ENCODE peak calls at places on chromosomes 12 and 14, in six cellular contexts. One of them, this sample, is unnamed.

GRCh38 chr12:22731231-22731630 is 106.3 kb downstream of the ETNK1 start:
- DNase-seq in ACHN: no peak
- DNase-seq in neural progenitor cell: no peak
- DNase-seq in SIG-M5: no peak
- DNase-seq in GM04504: no peak
- DNase-seq in HuH-7.5: no peak
- DNase-seq in this sample: no peak

GRCh38 chr12:21656931-21657335 is 709 bp downstream of the LDHB start:
- DNase-seq in ACHN: peak; percentile 57
- DNase-seq in neural progenitor cell: peak; percentile 31
- DNase-seq in SIG-M5: peak; percentile 18
- DNase-seq in GM04504: peak; percentile 10
- DNase-seq in HuH-7.5: no peak
- DNase-seq in this sample: peak; percentile 53

GRCh38 chr12:109255377-109255776 is 53.7 kb downstream of the FOXN4 start:
- DNase-seq in ACHN: peak; percentile 27
- DNase-seq in neural progenitor cell: peak; percentile 44
- DNase-seq in SIG-M5: no peak
- DNase-seq in GM04504: no peak
- DNase-seq in HuH-7.5: no peak
- DNase-seq in this sample: peak; percentile 79

GRCh38 chr12:95182868-95183415 is 34.3 kb downstream of the FGD6 start:
- DNase-seq in ACHN: peak; percentile 62
- DNase-seq in neural progenitor cell: no peak
- DNase-seq in SIG-M5: no peak
- DNase-seq in GM04504: no peak
- DNase-seq in HuH-7.5: no peak
- DNase-seq in this sample: no peak

GRCh38 chr12:31813305-31813704 is 84.5 kb upstream of the AMN1 start:
- DNase-seq in ACHN: no peak
- DNase-seq in neural progenitor cell: peak; percentile 53
- DNase-seq in SIG-M5: no peak
- DNase-seq in GM04504: no peak
- DNase-seq in HuH-7.5: no peak
- DNase-seq in this sample: peak; percentile 21

GRCh38 chr12:77608157-77608755 is 222.4 kb upstream of the NAV3 start:
- DNase-seq in ACHN: no peak
- DNase-seq in neural progenitor cell: no peak
- DNase-seq in SIG-M5: no peak
- DNase-seq in GM04504: peak; percentile 43
- DNase-seq in HuH-7.5: no peak
- DNase-seq in this sample: no peak

GRCh38 chr14:58488550-58488949 is 61.0 kb downstream of the KIAA0586 start:
- DNase-seq in ACHN: peak; percentile 75
- DNase-seq in neural progenitor cell: no peak
- DNase-seq in SIG-M5: no peak
- DNase-seq in GM04504: peak; percentile 9
- DNase-seq in HuH-7.5: no peak
- DNase-seq in this sample: no peak

GRCh38 chr12:55188974-55189556 is 31.8 kb upstream of the OR10A7 start:
- DNase-seq in ACHN: peak; percentile 86
- DNase-seq in neural progenitor cell: peak; percentile 80
- DNase-seq in SIG-M5: peak; percentile 21
- DNase-seq in GM04504: peak; percentile 43
- DNase-seq in HuH-7.5: peak; percentile 22
- DNase-seq in this sample: peak; percentile 87

GRCh38 chr12:39990122-39991101 is 115.5 kb downstream of the SLC2A13 start:
- DNase-seq in ACHN: peak; percentile 68
- DNase-seq in neural progenitor cell: peak; percentile 22
- DNase-seq in SIG-M5: no peak
- DNase-seq in GM04504: peak; percentile 20
- DNase-seq in HuH-7.5: peak; percentile 21
- DNase-seq in this sample: peak; percentile 79

GRCh38 chr12:7060353-7060954 is at the start of gene C1S:
- DNase-seq in ACHN: peak; percentile 94
- DNase-seq in neural progenitor cell: peak; percentile 6
- DNase-seq in SIG-M5: no peak
- DNase-seq in GM04504: peak; percentile 98
- DNase-seq in HuH-7.5: peak; percentile 50
- DNase-seq in this sample: peak; percentile 99

GRCh38 chr12:27969901-27970390 is 2.6 kb downstream of the PTHLH start:
- DNase-seq in ACHN: peak; percentile 91
- DNase-seq in neural progenitor cell: peak; percentile 90
- DNase-seq in SIG-M5: no peak
- DNase-seq in GM04504: no peak
- DNase-seq in HuH-7.5: peak; percentile 64
- DNase-seq in this sample: peak; percentile 75

GRCh38 chr12:4483885-4484823 is 38.5 kb upstream of the FGF6 start:
- DNase-seq in ACHN: no peak
- DNase-seq in neural progenitor cell: no peak
- DNase-seq in SIG-M5: no peak
- DNase-seq in GM04504: no peak
- DNase-seq in HuH-7.5: no peak
- DNase-seq in this sample: no peak

GRCh38 chr12:109467978-109468676 is 9.0 kb downstream of the KCTD10 start:
- DNase-seq in ACHN: no peak
- DNase-seq in neural progenitor cell: no peak
- DNase-seq in SIG-M5: no peak
- DNase-seq in GM04504: no peak
- DNase-seq in HuH-7.5: no peak
- DNase-seq in this sample: no peak

GRCh38 chr12:19177754-19178153 is 48.2 kb downstream of the PLEKHA5 start:
- DNase-seq in ACHN: no peak
- DNase-seq in neural progenitor cell: no peak
- DNase-seq in SIG-M5: no peak
- DNase-seq in GM04504: no peak
- DNase-seq in HuH-7.5: no peak
- DNase-seq in this sample: no peak

GRCh38 chr14:52267501-52268190 is at the start of gene PTGDR:
- DNase-seq in ACHN: no peak
- DNase-seq in neural progenitor cell: peak; percentile 70
- DNase-seq in SIG-M5: no peak
- DNase-seq in GM04504: no peak
- DNase-seq in HuH-7.5: no peak
- DNase-seq in this sample: peak; percentile 47

GRCh38 chr12:21337959-21338704 is 3.4 kb upstream of the SLCO1A2 start:
- DNase-seq in ACHN: no peak
- DNase-seq in neural progenitor cell: no peak
- DNase-seq in SIG-M5: no peak
- DNase-seq in GM04504: no peak
- DNase-seq in HuH-7.5: no peak
- DNase-seq in this sample: no peak

GRCh38 chr12:103503546-103504480 is 8.0 kb upstream of the C12orf42 start:
- DNase-seq in ACHN: peak; percentile 32
- DNase-seq in neural progenitor cell: peak; percentile 57
- DNase-seq in SIG-M5: no peak
- DNase-seq in GM04504: no peak
- DNase-seq in HuH-7.5: no peak
- DNase-seq in this sample: peak; percentile 52

GRCh38 chr14:92600318-92601053 is 86.9 kb downstream of the RIN3 start:
- DNase-seq in ACHN: peak; percentile 69
- DNase-seq in neural progenitor cell: no peak
- DNase-seq in SIG-M5: no peak
- DNase-seq in GM04504: peak; percentile 82
- DNase-seq in HuH-7.5: no peak
- DNase-seq in this sample: peak; percentile 80

This sample was measured in cardiac muscle cell.